ENCODE peak calls at places on chromosomes 4 and X, in eight cellular contexts. W is neuronal stem cell, O is H4, D is heart right ventricle, H is Calu3, Z is NCI-H2029, R is RKO, E is cardiac muscle cell. X is an unnamed sample.

GRCh38 chrX:43556207-43556606 is 99.9 kb upstream of the MAOA start:
- DNase-seq in W (no peak), O (no peak), D (no peak), H (no peak), Z (peak), R (no peak), E (no peak), X (no peak)

GRCh38 chr4:183078634-183079033 is 20.4 kb upstream of the WWC2 start:
- DNase-seq in W (no peak), O (no peak), D (no peak), H (no peak), Z (no peak), R (no peak), E (no peak), X (no peak)

GRCh38 chrX:78104447-78105176 is 564 bp downstream of the PGK1 start:
- DNase-seq in W (no peak), O (peak), D (peak), H (peak), Z (peak), R (peak), E (peak), X (peak)

GRCh38 chrX:74519870-74520269 is 94.6 kb downstream of the RLIM start:
- DNase-seq in W (no peak), O (no peak), D (peak), H (no peak), Z (no peak), R (no peak), E (no peak), X (no peak)

GRCh38 chrX:71100581-71101505 is 5.2 kb downstream of the FOXO4 start:
- DNase-seq in W (no peak), O (no peak), D (no peak), H (no peak), Z (no peak), R (no peak), E (no peak), X (no peak)

GRCh38 chr4:119244344-119244743 is 31.8 kb downstream of the USP53 start:
- DNase-seq in W (no peak), O (no peak), D (no peak), H (no peak), Z (no peak), R (no peak), E (no peak), X (no peak)

GRCh38 chrX:119230850-119231249 is 5.2 kb upstream of the PGRMC1 start:
- DNase-seq in W (no peak), O (no peak), D (no peak), H (no peak), Z (no peak), R (no peak), E (peak), X (no peak)

GRCh38 chr4:85964298-85964697 is 395.6 kb downstream of the MAPK10 start:
- DNase-seq in W (no peak), O (no peak), D (no peak), H (no peak), Z (no peak), R (no peak), E (no peak), X (no peak)

GRCh38 chr4:94406668-94407437 is 44.9 kb upstream of the PDLIM5 start:
- DNase-seq in W (peak), O (peak), D (peak), H (peak), Z (peak), R (peak), E (peak), X (peak)

GRCh38 chr4:84482564-84483563 is 16.2 kb downstream of the NKX6-1 start:
- DNase-seq in W (no peak), O (no peak), D (no peak), H (no peak), Z (no peak), R (no peak), E (peak), X (peak)

GRCh38 chrX:41145920-41146608 is 60.8 kb downstream of the USP9X start:
- DNase-seq in W (no peak), O (peak), D (no peak), H (no peak), Z (no peak), R (peak), E (peak), X (peak)

GRCh38 chr4:26034849-26035248 is 120.8 kb downstream of the SMIM20 start:
- DNase-seq in W (no peak), O (no peak), D (no peak), H (no peak), Z (no peak), R (no peak), E (no peak), X (no peak)

GRCh38 chr4:126130200-126130599 is 815.4 kb downstream of the FAT4 start:
- DNase-seq in W (no peak), O (no peak), D (no peak), H (no peak), Z (no peak), R (no peak), E (no peak), X (peak)

GRCh38 chrX:150229030-150229429 is 134.1 kb upstream of the MAMLD1 start:
- DNase-seq in W (no peak), O (no peak), D (no peak), H (no peak), Z (no peak), R (no peak), E (no peak), X (no peak)

GRCh38 chrX:41909068-41909467 is 14.3 kb downstream of the CASK start:
- DNase-seq in W (no peak), O (no peak), D (no peak), H (no peak), Z (no peak), R (no peak), E (no peak), X (no peak)

GRCh38 chr4:177005801-177006230 is 213.1 kb upstream of the VEGFC start:
- DNase-seq in W (no peak), O (peak), D (no peak), H (peak), Z (no peak), R (peak), E (peak), X (peak)

GRCh38 chr4:48594185-48594584 is 104.1 kb downstream of the ZAR1 start:
- DNase-seq in W (peak), O (no peak), D (peak), H (no peak), Z (no peak), R (no peak), E (peak), X (no peak)

GRCh38 chrX:150887906-150888465 is 10.5 kb downstream of the CD99L2 start:
- DNase-seq in W (no peak), O (no peak), D (no peak), H (no peak), Z (no peak), R (no peak), E (no peak), X (peak)

GRCh38 chr4:150229538-150229937 is 151.3 kb downstream of the DCLK2 start:
- DNase-seq in W (no peak), O (peak), D (no peak), H (no peak), Z (no peak), R (peak), E (peak), X (peak)

GRCh38 chrX:105636667-105637066 is 185.7 kb upstream of the NRK start:
- DNase-seq in W (no peak), O (no peak), D (no peak), H (no peak), Z (no peak), R (no peak), E (no peak), X (peak)

GRCh38 chr4:116913451-116913850 is 171.9 kb downstream of the TRAM1L1 start:
- DNase-seq in W (no peak), O (no peak), D (no peak), H (no peak), Z (no peak), R (peak), E (no peak), X (no peak)

GRCh38 chrX:18994713-18995112 is 10.8 kb upstream of the PHKA2 start:
- DNase-seq in W (no peak), O (no peak), D (no peak), H (no peak), Z (no peak), R (no peak), E (peak), X (peak)

GRCh38 chrX:38664285-38664684 is 102.9 kb downstream of the TSPAN7 start:
- DNase-seq in W (peak), O (peak), D (no peak), H (peak), Z (peak), R (peak), E (peak), X (peak)

GRCh38 chr4:27318740-27319139 is 458.1 kb downstream of the STIM2 start:
- DNase-seq in W (peak), O (peak), D (no peak), H (peak), Z (no peak), R (peak), E (peak), X (peak)

GRCh38 chr4:37631551-37631950 is 54.6 kb downstream of the RELL1 start:
- DNase-seq in W (no peak), O (no peak), D (peak), H (no peak), Z (no peak), R (no peak), E (peak), X (peak)

GRCh38 chr4:5043579-5043978 is 7.7 kb upstream of the STK32B start:
- DNase-seq in W (no peak), O (no peak), D (no peak), H (no peak), Z (no peak), R (no peak), E (no peak), X (no peak)

GRCh38 chrX:13281289-13281688 is 38.6 kb downstream of the ATXN3L start:
- DNase-seq in W (no peak), O (no peak), D (no peak), H (no peak), Z (no peak), R (no peak), E (no peak), X (no peak)

GRCh38 chr4:94285666-94286065 is 57.0 kb downstream of the HPGDS start:
- DNase-seq in W (no peak), O (no peak), D (no peak), H (no peak), Z (no peak), R (no peak), E (no peak), X (no peak)

GRCh38 chr4:137532869-137533236 is 559 bp upstream of the PCDH18 start:
- DNase-seq in W (no peak), O (no peak), D (no peak), H (no peak), Z (no peak), R (peak), E (peak), X (no peak)

GRCh38 chrX:69424161-69424560 is 80.0 kb upstream of the NALF2 start:
- DNase-seq in W (no peak), O (no peak), D (no peak), H (peak), Z (no peak), R (peak), E (peak), X (peak)

GRCh38 chrX:12080265-12080664 is 58.0 kb upstream of the FRMPD4 start:
- DNase-seq in W (peak), O (peak), D (no peak), H (peak), Z (no peak), R (peak), E (peak), X (peak)

GRCh38 chrX:65463550-65463949 is 71.0 kb downstream of the LAS1L start:
- DNase-seq in W (peak), O (peak), D (no peak), H (no peak), Z (no peak), R (no peak), E (peak), X (peak)

GRCh38 chr4:101835121-101835904 is 44.8 kb downstream of the BANK1 start:
- DNase-seq in W (no peak), O (peak), D (no peak), H (peak), Z (peak), R (peak), E (peak), X (peak)

GRCh38 chr4:158722291-158722916 is 792 bp downstream of the PPID start:
- DNase-seq in W (peak), O (peak), D (no peak), H (peak), Z (no peak), R (peak), E (peak), X (peak)

GRCh38 chr4:52914051-52914605 is 52.0 kb downstream of the RASL11B start:
- DNase-seq in W (no peak), O (peak), D (no peak), H (peak), Z (no peak), R (peak), E (peak), X (peak)

GRCh38 chr4:183173580-183174526 is 74.8 kb downstream of the WWC2 start:
- DNase-seq in W (peak), O (no peak), D (no peak), H (no peak), Z (no peak), R (no peak), E (peak), X (peak)

GRCh38 chrX:150361777-150362351 is 1.3 kb upstream of the MAMLD1 start:
- DNase-seq in W (no peak), O (no peak), D (peak), H (peak), Z (no peak), R (no peak), E (peak), X (no peak)

GRCh38 chrX:10726647-10727046 is 106.3 kb upstream of the MID1 start:
- DNase-seq in W (no peak), O (peak), D (no peak), H (no peak), Z (no peak), R (no peak), E (peak), X (peak)

X was measured in iris pigment epithelial cell.